ENCODE peak calls at places on chromosomes 6 and 20, in five cellular contexts. One of them, this sample, is unnamed.

GRCh38 chr20:19249515-19249914 is 37.1 kb downstream of the SLC24A3 start:
- DNase-seq in H9: no peak
- DNase-seq in NCI-H748 treated with DMSO at 0.1 percent for 48 hours: no peak
- DNase-seq in foreskin fibroblast: no peak
- DNase-seq in stomach: no peak
- DNase-seq in this sample: no peak

GRCh38 chr6:111691345-111692225 is 85.9 kb upstream of the TRAF3IP2 start:
- DNase-seq in H9: no peak
- DNase-seq in NCI-H748 treated with DMSO at 0.1 percent for 48 hours: no peak
- DNase-seq in foreskin fibroblast: peak; percentile 65
- DNase-seq in stomach: no peak
- DNase-seq in this sample: no peak

GRCh38 chr20:709864-710761 is 34.5 kb upstream of the SCRT2 start:
- DNase-seq in H9: peak; percentile 34
- DNase-seq in NCI-H748 treated with DMSO at 0.1 percent for 48 hours: no peak
- DNase-seq in foreskin fibroblast: no peak
- DNase-seq in stomach: peak; percentile 20
- DNase-seq in this sample: no peak

GRCh38 chr6:31971279-31971992 is 502 bp downstream of the DXO start:
- DNase-seq in H9: no peak
- DNase-seq in NCI-H748 treated with DMSO at 0.1 percent for 48 hours: no peak
- DNase-seq in foreskin fibroblast: no peak
- DNase-seq in stomach: no peak
- DNase-seq in this sample: no peak

GRCh38 chr6:52557389-52558265 is 19.2 kb downstream of the TRAM2 start:
- DNase-seq in H9: peak; percentile 42
- DNase-seq in NCI-H748 treated with DMSO at 0.1 percent for 48 hours: no peak
- DNase-seq in foreskin fibroblast: no peak
- DNase-seq in stomach: no peak
- DNase-seq in this sample: no peak

GRCh38 chr6:63261820-63262219 is 50.6 kb downstream of the FKBP1C start:
- DNase-seq in H9: no peak
- DNase-seq in NCI-H748 treated with DMSO at 0.1 percent for 48 hours: no peak
- DNase-seq in foreskin fibroblast: no peak
- DNase-seq in stomach: no peak
- DNase-seq in this sample: no peak

GRCh38 chr6:165920896-165921671 is 246.6 kb downstream of the TBXT start:
- DNase-seq in H9: no peak
- DNase-seq in NCI-H748 treated with DMSO at 0.1 percent for 48 hours: no peak
- DNase-seq in foreskin fibroblast: no peak
- DNase-seq in stomach: no peak
- DNase-seq in this sample: no peak

GRCh38 chr6:116126032-116126431 is at the start of gene COL10A1:
- DNase-seq in H9: no peak
- DNase-seq in NCI-H748 treated with DMSO at 0.1 percent for 48 hours: no peak
- DNase-seq in foreskin fibroblast: no peak
- DNase-seq in stomach: no peak
- DNase-seq in this sample: no peak

GRCh38 chr6:139129284-139129683 is 5.6 kb upstream of the HECA start:
- DNase-seq in H9: no peak
- DNase-seq in NCI-H748 treated with DMSO at 0.1 percent for 48 hours: no peak
- DNase-seq in foreskin fibroblast: no peak
- DNase-seq in stomach: no peak
- DNase-seq in this sample: no peak

GRCh38 chr6:34610819-34611477 is 54.8 kb upstream of the SPDEF start:
- DNase-seq in H9: no peak
- DNase-seq in NCI-H748 treated with DMSO at 0.1 percent for 48 hours: no peak
- DNase-seq in foreskin fibroblast: peak; percentile 87
- DNase-seq in stomach: peak; percentile 32
- DNase-seq in this sample: no peak

GRCh38 chr20:3995067-3995748 is 20.1 kb downstream of the RNF24 start:
- DNase-seq in H9: no peak
- DNase-seq in NCI-H748 treated with DMSO at 0.1 percent for 48 hours: no peak
- DNase-seq in foreskin fibroblast: no peak
- DNase-seq in stomach: no peak
- DNase-seq in this sample: no peak

GRCh38 chr6:163347021-163347446 is 67.5 kb upstream of the QKI start:
- DNase-seq in H9: no peak
- DNase-seq in NCI-H748 treated with DMSO at 0.1 percent for 48 hours: no peak
- DNase-seq in foreskin fibroblast: no peak
- DNase-seq in stomach: no peak
- DNase-seq in this sample: no peak

GRCh38 chr6:125918681-125919566 is 37.6 kb upstream of the HINT3 start:
- DNase-seq in H9: no peak
- DNase-seq in NCI-H748 treated with DMSO at 0.1 percent for 48 hours: peak; percentile 53
- DNase-seq in foreskin fibroblast: peak; percentile 52
- DNase-seq in stomach: peak; percentile 52
- DNase-seq in this sample: no peak

GRCh38 chr6:91879346-91879995 is 1292.6 kb upstream of the MAP3K7 start:
- DNase-seq in H9: no peak
- DNase-seq in NCI-H748 treated with DMSO at 0.1 percent for 48 hours: no peak
- DNase-seq in foreskin fibroblast: no peak
- DNase-seq in stomach: no peak
- DNase-seq in this sample: peak; percentile 82

GRCh38 chr20:32447136-32448027 is 89.3 kb downstream of the ASXL1 start:
- DNase-seq in H9: no peak
- DNase-seq in NCI-H748 treated with DMSO at 0.1 percent for 48 hours: no peak
- DNase-seq in foreskin fibroblast: no peak
- DNase-seq in stomach: no peak
- DNase-seq in this sample: no peak

GRCh38 chr6:100096356-100096755 is 102.3 kb upstream of the MCHR2 start:
- DNase-seq in H9: no peak
- DNase-seq in NCI-H748 treated with DMSO at 0.1 percent for 48 hours: no peak
- DNase-seq in foreskin fibroblast: no peak
- DNase-seq in stomach: no peak
- DNase-seq in this sample: no peak

GRCh38 chr6:170537329-170537728 is 15.8 kb downstream of the PSMB1 start:
- DNase-seq in H9: no peak
- DNase-seq in NCI-H748 treated with DMSO at 0.1 percent for 48 hours: no peak
- DNase-seq in foreskin fibroblast: no peak
- DNase-seq in stomach: no peak
- DNase-seq in this sample: no peak

This sample was measured in putamen.